ENCODE peak calls at places on chromosomes 12 and 14, in six cellular contexts. E is GM06990, G is OCI-LY7, M is GM12891, K is NCI-H345, R is colonic mucosa. I is an unnamed sample.

GRCh38 chr12:75836533-75836932 is 195.0 kb downstream of the PHLDA1 start:
- DNase-seq in G (no peak), K (no peak), R (no peak), M (no peak), E (no peak), I (no peak)

GRCh38 chr12:2739832-2740641 is 54.7 kb upstream of the FKBP4 start:
- DNase-seq in G (peak; percentile 7), E (no peak), K (peak; percentile 15), R (peak; percentile 32), M (no peak), I (no peak)

GRCh38 chr12:123744836-123745235 is 17.3 kb upstream of the DNAH10 start:
- DNase-seq in M (no peak), E (no peak), K (no peak), R (no peak), G (no peak), I (no peak)

GRCh38 chr12:51788876-51789275 is 59.6 kb downstream of the FIGNL2 start:
- DNase-seq in K (no peak), M (no peak), E (no peak), G (no peak), R (no peak), I (no peak)

GRCh38 chr12:121534495-121535148 is 46.2 kb downstream of the KDM2B start:
- DNase-seq in G (peak; percentile 18), K (no peak), M (no peak), E (peak; percentile 57), R (no peak), I (peak; percentile 54)

GRCh38 chr12:46549527-46550265 is 177.1 kb upstream of the SLC38A2 start:
- DNase-seq in K (no peak), R (no peak), G (no peak), E (no peak), M (no peak), I (no peak)

GRCh38 chr12:50088577-50089335 is 3.6 kb downstream of the SMARCD1 start:
- DNase-seq in K (peak; percentile 3), M (no peak), G (peak; percentile 82), R (peak; percentile 81), E (no peak), I (no peak)

GRCh38 chr12:40016960-40017359 is 88.9 kb downstream of the SLC2A13 start:
- DNase-seq in E (no peak), R (peak; percentile 36), G (no peak), M (no peak), K (no peak), I (no peak)

GRCh38 chr12:124684971-124685688 is 117.7 kb upstream of the NCOR2 start:
- DNase-seq in M (no peak), R (no peak), K (no peak), E (no peak), G (no peak), I (no peak)

GRCh38 chr12:24615967-24616411 is 332.9 kb downstream of the BCAT1 start:
- DNase-seq in R (no peak), G (no peak), E (no peak), K (no peak), M (no peak), I (no peak)

GRCh38 chr14:34237677-34238076 is 224.4 kb downstream of the SPTSSA start:
- DNase-seq in E (no peak), K (no peak), M (no peak), G (no peak), R (no peak), I (no peak)

GRCh38 chr12:54405573-54405972 is 13.5 kb downstream of the ITGA5 start:
- DNase-seq in K (no peak), R (no peak), G (no peak), E (no peak), M (no peak), I (no peak)

GRCh38 chr12:32765906-32766305 is 10.2 kb upstream of the YARS2 start:
- DNase-seq in M (no peak), G (no peak), R (no peak), E (no peak), K (no peak), I (no peak)

GRCh38 chr12:121522962-121523361 is 57.9 kb downstream of the KDM2B start:
- DNase-seq in M (no peak), G (peak; percentile 89), K (no peak), R (no peak), E (peak; percentile 75), I (peak; percentile 59)

GRCh38 chr12:122830517-122831214 is 4.6 kb upstream of the HIP1R start:
- DNase-seq in R (peak; percentile 56), K (no peak), M (no peak), E (no peak), G (no peak), I (no peak)